ENCODE peak calls at places on chromosomes 11 and 22, in five cellular contexts. One of them, this sample, is unnamed.

GRCh38 chr11:11422291-11423128 is 69.5 kb upstream of the CSNK2A3 start:
- DNase-seq in stomach: peak; percentile 43
- DNase-seq in heart left ventricle: no peak
- DNase-seq in small intestine: no peak
- DNase-seq in ovary: no peak
- DNase-seq in this sample: no peak

GRCh38 chr11:96567193-96567592 is 177.4 kb downstream of the JRKL start:
- DNase-seq in stomach: no peak
- DNase-seq in heart left ventricle: no peak
- DNase-seq in ovary: no peak
- DNase-seq in small intestine: no peak
- DNase-seq in this sample: no peak

GRCh38 chr22:19723990-19724827 is 870 bp downstream of the GP1BB start:
- DNase-seq in small intestine: no peak
- DNase-seq in stomach: no peak
- DNase-seq in ovary: no peak
- DNase-seq in heart left ventricle: no peak
- DNase-seq in this sample: no peak

GRCh38 chr11:72985645-72986044 is 156.5 kb downstream of the FCHSD2 start:
- DNase-seq in stomach: no peak
- DNase-seq in ovary: no peak
- DNase-seq in small intestine: no peak
- DNase-seq in heart left ventricle: no peak
- DNase-seq in this sample: no peak

GRCh38 chr11:65699306-65699705 is 12.7 kb upstream of the KAT5 start:
- DNase-seq in ovary: no peak
- DNase-seq in small intestine: no peak
- DNase-seq in stomach: no peak
- DNase-seq in heart left ventricle: no peak
- DNase-seq in this sample: no peak

GRCh38 chr11:46122955-46123354 is 1.7 kb upstream of the PHF21A start:
- DNase-seq in ovary: no peak
- DNase-seq in stomach: no peak
- DNase-seq in heart left ventricle: no peak
- DNase-seq in small intestine: peak; percentile 83
- DNase-seq in this sample: no peak

GRCh38 chr11:18001191-18001590 is 11.7 kb downstream of the SERGEF start:
- DNase-seq in stomach: no peak
- DNase-seq in small intestine: no peak
- DNase-seq in ovary: no peak
- DNase-seq in heart left ventricle: no peak
- DNase-seq in this sample: no peak

GRCh38 chr22:43249789-43250188 is 62.9 kb upstream of the TTLL12 start:
- DNase-seq in stomach: no peak
- DNase-seq in heart left ventricle: no peak
- DNase-seq in ovary: no peak
- DNase-seq in small intestine: no peak
- DNase-seq in this sample: no peak

GRCh38 chr11:68651208-68651984 is 32.9 kb upstream of the GAL start:
- DNase-seq in stomach: no peak
- DNase-seq in small intestine: no peak
- DNase-seq in ovary: no peak
- DNase-seq in heart left ventricle: no peak
- DNase-seq in this sample: no peak

GRCh38 chr22:33302049-33302545 is 243.9 kb upstream of the SYN3 start:
- DNase-seq in heart left ventricle: peak; percentile 77
- DNase-seq in ovary: peak; percentile 91
- DNase-seq in small intestine: peak; percentile 76
- DNase-seq in stomach: peak; percentile 88
- DNase-seq in this sample: peak; percentile 17

GRCh38 chr22:46661221-46661851 is 41.1 kb downstream of the GRAMD4 start:
- DNase-seq in ovary: no peak
- DNase-seq in stomach: no peak
- DNase-seq in heart left ventricle: no peak
- DNase-seq in small intestine: peak; percentile 86
- DNase-seq in this sample: peak; percentile 60

GRCh38 chr11:32432565-32433248 is 2.6 kb downstream of the WT1 start:
- DNase-seq in ovary: no peak
- DNase-seq in stomach: no peak
- DNase-seq in heart left ventricle: no peak
- DNase-seq in small intestine: no peak
- DNase-seq in this sample: no peak

GRCh38 chr11:32434387-32435151 is 770 bp downstream of the WT1 start:
- DNase-seq in ovary: peak; percentile 81
- DNase-seq in heart left ventricle: peak; percentile 67
- DNase-seq in small intestine: no peak
- DNase-seq in stomach: no peak
- DNase-seq in this sample: no peak

GRCh38 chr11:32435152-32435480 is 223 bp downstream of the WT1 start:
- DNase-seq in stomach: no peak
- DNase-seq in ovary: no peak
- DNase-seq in small intestine: no peak
- DNase-seq in heart left ventricle: no peak
- DNase-seq in this sample: no peak

GRCh38 chr11:32433249-32434115 is 1.9 kb downstream of the WT1 start:
- DNase-seq in ovary: peak; percentile 62
- DNase-seq in small intestine: no peak
- DNase-seq in stomach: no peak
- DNase-seq in heart left ventricle: no peak
- DNase-seq in this sample: no peak

DNA sequence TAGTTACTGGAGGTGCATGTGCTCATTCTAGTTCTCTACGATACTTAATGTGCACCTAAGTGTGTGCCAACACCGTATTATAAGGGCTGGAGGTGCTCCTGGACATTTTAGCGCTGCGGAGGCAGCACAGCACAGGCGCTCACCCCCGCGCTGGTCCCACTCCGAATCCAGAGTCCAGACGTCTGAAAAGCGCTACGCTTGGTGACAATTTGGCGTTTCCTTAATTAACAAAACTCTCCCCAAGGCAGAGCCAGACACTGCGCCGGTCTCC is 1.3 kb downstream of the WT1 start:
- DNase-seq in ovary: no peak
- DNase-seq in stomach: no peak
- DNase-seq in small intestine: no peak
- DNase-seq in heart left ventricle: no peak
- DNase-seq in this sample: no peak
- H3K9me3 ChIP-seq in ovary: no peaks in the 10 kb centered on the region
- H3K9me3 ChIP-seq in stomach: no peaks in the 10 kb centered on the region
- H3K9me3 ChIP-seq in small intestine: no peaks in the 10 kb centered on the region
- H3K9me3 ChIP-seq in heart left ventricle: no peaks in the 10 kb centered on the region
- H3K9me3 ChIP-seq in this sample: peaks cover 2% of the 10 kb centered on the region

DNA sequence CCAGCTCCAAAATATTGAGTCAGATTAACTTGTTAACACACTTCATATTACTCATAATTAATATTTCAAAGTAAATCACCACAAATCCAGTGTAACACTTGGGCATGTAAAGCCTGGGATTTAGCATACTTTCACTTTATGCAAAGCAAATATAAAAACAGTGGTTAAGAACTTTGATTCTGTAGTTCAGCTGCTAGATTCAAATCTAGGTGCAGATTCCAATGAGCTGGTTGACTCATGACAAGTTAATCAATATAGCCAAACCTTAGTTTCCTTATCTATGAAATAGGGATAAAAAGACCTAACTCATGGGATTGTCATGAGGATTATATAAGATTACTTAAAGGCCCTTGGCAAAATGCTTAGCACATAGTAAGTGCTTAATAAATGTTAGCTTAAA is 45.9 kb downstream of the ARHGAP42 start:
- DNase-seq in heart left ventricle: no peak
- DNase-seq in ovary: no peak
- DNase-seq in small intestine: peak; percentile 76
- DNase-seq in stomach: no peak
- DNase-seq in this sample: no peak
- H3K27ac ChIP-seq in heart left ventricle: no peak overlapping the region
- H3K27ac ChIP-seq in ovary: no peak overlapping the region
- H3K27ac ChIP-seq in small intestine: no peak overlapping the region
- H3K27ac ChIP-seq in stomach: peak overlapping the region; percentile 7
- H3K27ac ChIP-seq in this sample: no peak overlapping the region

GRCh38 chr22:30296324-30296723 is 7.0 kb upstream of the CASTOR1 start:
- DNase-seq in ovary: no peak
- DNase-seq in heart left ventricle: no peak
- DNase-seq in stomach: no peak
- DNase-seq in small intestine: no peak
- DNase-seq in this sample: no peak
- H3K4me1 ChIP-seq in ovary: peaks cover 3% of the 10 kb centered on the region
- H3K4me1 ChIP-seq in heart left ventricle: peaks cover 32% of the 10 kb centered on the region
- H3K4me1 ChIP-seq in stomach: peaks cover 43% of the 10 kb centered on the region
- H3K4me1 ChIP-seq in small intestine: no peaks in the 10 kb centered on the region
- H3K4me1 ChIP-seq in this sample: peaks cover 20% of the 10 kb centered on the region

DNA sequence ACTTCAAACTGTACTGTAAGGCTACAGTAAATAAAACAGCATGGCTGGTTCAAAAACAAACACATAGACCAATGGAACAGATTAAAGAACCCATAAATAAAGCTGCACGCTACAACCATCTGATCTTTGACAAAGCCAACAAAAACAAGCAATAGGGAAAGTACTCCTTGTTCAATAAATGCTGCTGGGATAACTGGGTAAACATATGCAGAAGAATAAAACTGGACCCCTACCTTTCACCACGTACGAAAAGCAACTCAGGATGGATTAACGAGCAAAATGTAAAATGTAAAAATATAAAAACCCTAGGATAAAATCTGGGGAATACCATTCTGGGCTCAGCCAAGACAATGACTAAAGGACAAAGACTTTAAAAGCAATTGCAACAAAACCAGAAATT is 201.8 kb upstream of the PGR start:
- DNase-seq in small intestine: no peak
- DNase-seq in ovary: no peak
- DNase-seq in heart left ventricle: no peak
- DNase-seq in stomach: no peak
- DNase-seq in this sample: no peak
- H3K9me3 ChIP-seq in small intestine: no peaks in the 10 kb centered on the region
- H3K9me3 ChIP-seq in ovary: no peaks in the 10 kb centered on the region
- H3K9me3 ChIP-seq in heart left ventricle: no peaks in the 10 kb centered on the region
- H3K9me3 ChIP-seq in stomach: no peaks in the 10 kb centered on the region
- H3K9me3 ChIP-seq in this sample: no peaks in the 10 kb centered on the region

GRCh38 chr22:50252081-50253045 is 1.3 kb upstream of the HDAC10 start:
- DNase-seq in stomach: peak; percentile 84
- DNase-seq in ovary: peak; percentile 83
- DNase-seq in small intestine: peak; percentile 78
- DNase-seq in heart left ventricle: peak; percentile 72
- DNase-seq in this sample: no peak
- H3K27ac ChIP-seq in stomach: peak overlapping the region; percentile 83
- H3K27ac ChIP-seq in ovary: no peak overlapping the region
- H3K27ac ChIP-seq in small intestine: no peak overlapping the region
- H3K27ac ChIP-seq in heart left ventricle: peak overlapping the region; percentile 53
- H3K27ac ChIP-seq in this sample: no peak overlapping the region

GRCh38 chr11:7587712-7588111 is 73.9 kb downstream of the PPFIBP2 start:
- DNase-seq in stomach: no peak
- DNase-seq in small intestine: no peak
- DNase-seq in ovary: no peak
- DNase-seq in heart left ventricle: no peak
- DNase-seq in this sample: no peak
- H3K4me1 ChIP-seq in stomach: peaks cover 3% of the 10 kb centered on the region
- H3K4me1 ChIP-seq in small intestine: peaks cover 7% of the 10 kb centered on the region
- H3K4me1 ChIP-seq in ovary: peaks cover 5% of the 10 kb centered on the region
- H3K4me1 ChIP-seq in heart left ventricle: peaks cover 26% of the 10 kb centered on the region
- H3K4me1 ChIP-seq in this sample: peaks cover 43% of the 10 kb centered on the region